ENCODE peak calls at places on chromosomes 5 and 9, in nine cellular contexts. T is tibial artery, V is endothelial cell, W is nephron progenitor cell, B is left ventricle myocardium inferior, E is AG09319, I is heart right ventricle, U is HCT116, C is breast epithelium. Q is an unnamed sample.

GRCh38 chr5:71905804-71906711 is 187.0 kb downstream of the CARTPT start:
- DNase-seq in C (no peak), I (no peak), V (no peak), T (no peak), E (no peak), U (no peak), W (peak), B (no peak), Q (no peak)

GRCh38 chr9:18857769-18858168 is 175.2 kb downstream of the SAXO1 start:
- DNase-seq in T (no peak), I (no peak), W (no peak), E (peak), V (no peak), U (no peak), B (no peak), C (no peak), Q (no peak)

GRCh38 chr9:107755267-107755666 is 265.7 kb upstream of the KLF4 start:
- DNase-seq in B (no peak), V (no peak), T (no peak), I (no peak), C (peak), U (peak), W (no peak), E (no peak), Q (no peak)

GRCh38 chr9:36319806-36320205 is 61.6 kb upstream of the GNE start:
- DNase-seq in C (no peak), V (no peak), T (no peak), B (no peak), E (no peak), I (no peak), U (no peak), W (no peak), Q (no peak)

GRCh38 chr9:99305820-99306811 is 84.0 kb downstream of the SEC61B start:
- DNase-seq in T (no peak), U (no peak), C (no peak), B (no peak), E (no peak), V (no peak), W (peak), I (no peak), Q (no peak)

GRCh38 chr5:36152324-36153298 is 700 bp downstream of the SKP2 start:
- DNase-seq in C (no peak), W (peak), E (no peak), U (no peak), B (no peak), V (no peak), T (no peak), I (no peak), Q (peak)

GRCh38 chr5:173802670-173803165 is 85.4 kb upstream of the CPEB4 start:
- DNase-seq in C (peak), E (no peak), V (no peak), B (peak), U (no peak), T (peak), W (no peak), I (no peak), Q (no peak)

GRCh38 chr9:97525451-97525850 is 24.0 kb downstream of the TMOD1 start:
- DNase-seq in W (no peak), C (no peak), T (no peak), B (no peak), E (peak), I (no peak), V (no peak), U (no peak), Q (no peak)

GRCh38 chr5:14743601-14744295 is 79.2 kb downstream of the OTULIN start:
- DNase-seq in T (no peak), W (no peak), U (no peak), C (no peak), E (no peak), B (no peak), V (no peak), I (no peak), Q (no peak)

GRCh38 chr9:114911167-114911821 is 19.1 kb downstream of the TNFSF8 start:
- DNase-seq in B (no peak), T (no peak), C (no peak), W (peak), U (no peak), E (no peak), V (peak), I (peak), Q (no peak)

GRCh38 chr9:88477300-88477751 is 57.7 kb upstream of the NXNL2 start:
- DNase-seq in U (no peak), I (no peak), W (no peak), V (no peak), E (peak), C (no peak), T (no peak), B (no peak), Q (no peak)

GRCh38 chr5:58816181-58816731 is 233.4 kb downstream of the RAB3C start:
- DNase-seq in W (no peak), C (no peak), U (no peak), E (no peak), T (no peak), V (no peak), B (no peak), I (no peak), Q (no peak)

GRCh38 chr5:136082390-136083193 is 50.1 kb upstream of the SMAD5 start:
- DNase-seq in T (peak), U (peak), I (peak), V (peak), C (peak), E (peak), W (peak), B (peak), Q (peak)

GRCh38 chr9:89802809-89803355 is 198.1 kb downstream of the GADD45G start:
- DNase-seq in V (no peak), B (peak), I (peak), W (no peak), T (peak), E (no peak), U (peak), C (peak), Q (no peak)

GRCh38 chr9:92969516-92970466 is 22.5 kb downstream of the FGD3 start:
- DNase-seq in E (no peak), T (no peak), U (no peak), W (no peak), V (no peak), I (no peak), C (no peak), B (no peak), Q (peak)

GRCh38 chr5:118195215-118195614 is 793.1 kb downstream of the DTWD2 start:
- DNase-seq in T (no peak), C (no peak), U (no peak), I (no peak), V (no peak), E (no peak), B (no peak), W (no peak), Q (no peak)

GRCh38 chr5:32612134-32612888 is 27.0 kb downstream of the SUB1 start:
- DNase-seq in V (no peak), T (no peak), W (no peak), C (no peak), I (no peak), B (no peak), E (no peak), U (no peak), Q (no peak)

GRCh38 chr9:98873535-98874432 is 66.3 kb downstream of the GALNT12 start:
- DNase-seq in W (no peak), T (peak), E (no peak), U (no peak), B (peak), C (no peak), V (no peak), I (no peak), Q (no peak)

GRCh38 chr5:173919443-173919842 is 31.3 kb downstream of the CPEB4 start:
- DNase-seq in W (no peak), V (no peak), U (no peak), I (no peak), B (no peak), C (no peak), T (no peak), E (no peak), Q (no peak)

DNA sequence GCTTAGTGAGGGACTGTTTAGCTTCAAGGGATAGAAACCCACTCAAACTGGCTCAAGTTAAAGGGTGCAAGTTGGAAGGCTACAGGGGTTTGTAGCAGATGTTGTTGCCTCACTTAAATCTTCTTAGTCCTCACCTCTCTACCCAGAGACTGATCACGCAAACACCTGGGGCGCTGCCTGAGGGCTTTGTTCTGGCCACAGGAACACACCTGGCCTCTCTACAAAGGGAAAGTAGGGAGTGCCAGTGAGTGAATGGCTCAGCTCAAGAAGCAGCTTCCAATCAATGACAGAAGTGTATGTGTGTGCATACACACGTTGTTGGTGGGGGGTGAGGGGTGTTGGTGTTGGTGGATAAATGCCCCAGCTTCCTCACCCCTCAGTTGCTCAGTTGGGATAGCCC is 30.7 kb upstream of the CTNNA1 start:
- DNase-seq in B (no peak), V (no peak), I (no peak), C (no peak), E (no peak), W (no peak), U (no peak), T (no peak), Q (no peak)
- TF ChIP-seq CTCF in B (no peak), V (no peak), I (no peak), C (no peak), E (no peak), W (no peak), U (no peak), T (no peak), Q (no peak)

DNA sequence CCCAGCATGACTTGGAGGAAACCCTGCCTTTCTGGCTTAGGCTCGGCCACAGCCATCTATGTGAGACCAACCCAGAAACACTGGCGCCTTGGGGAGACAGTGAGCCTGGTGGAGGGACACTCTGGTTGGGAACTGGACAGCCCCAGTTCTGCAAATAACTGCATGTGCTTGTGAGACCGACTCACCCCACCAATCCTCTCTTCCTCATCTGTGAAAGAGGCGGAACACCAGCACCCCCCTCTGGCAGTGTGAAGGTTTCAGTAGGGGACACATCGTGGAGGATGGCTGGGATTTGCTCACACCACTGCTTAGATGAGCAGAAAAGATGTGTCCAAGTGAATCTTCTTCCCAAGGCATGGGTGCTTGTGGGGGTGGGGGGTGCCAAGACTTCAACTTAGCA is 43.4 kb upstream of the N4BP3 start:
- DNase-seq in V (peak), T (no peak), U (peak), E (no peak), B (no peak), C (no peak), I (no peak), W (peak), Q (peak)
- TF ChIP-seq CTCF in V (no peak), T (no peak), U (peak), E (peak), B (peak), C (no peak), I (no peak), W (no peak), Q (peak)

DNA sequence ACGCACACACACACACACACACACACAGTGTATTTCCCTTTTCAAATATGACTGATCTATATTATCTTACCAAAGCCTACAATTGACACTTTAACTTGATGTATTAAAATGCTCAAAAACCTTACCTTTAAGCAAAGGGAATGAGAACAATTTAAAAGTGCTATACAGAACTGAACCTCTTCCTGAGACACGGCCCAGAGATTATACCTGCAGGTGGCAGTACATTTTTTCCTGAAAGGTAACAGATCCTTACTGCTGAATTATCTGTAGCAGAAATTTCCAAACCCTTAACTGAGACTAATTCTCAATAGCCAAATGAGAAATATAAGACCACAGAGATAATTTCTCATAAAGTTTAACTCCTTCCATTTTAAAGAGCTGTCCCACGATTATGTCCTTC is 91.1 kb downstream of the MYO10 start:
- DNase-seq in V (no peak), E (no peak), W (no peak), U (no peak), T (no peak), C (no peak), I (no peak), B (no peak), Q (no peak)
- TF ChIP-seq CTCF in V (no peak), E (no peak), W (no peak), U (peak), T (no peak), C (no peak), I (no peak), B (no peak), Q (no peak)

GRCh38 chr5:4862500-4862899 is 277.6 kb upstream of the ADAMTS16 start:
- DNase-seq in B (no peak), T (no peak), I (no peak), U (peak), E (no peak), V (no peak), C (no peak), W (no peak), Q (no peak)
- TF ChIP-seq CTCF in B (peak), T (peak), I (peak), U (peak), E (peak), V (peak), C (peak), W (peak), Q (peak)

DNA sequence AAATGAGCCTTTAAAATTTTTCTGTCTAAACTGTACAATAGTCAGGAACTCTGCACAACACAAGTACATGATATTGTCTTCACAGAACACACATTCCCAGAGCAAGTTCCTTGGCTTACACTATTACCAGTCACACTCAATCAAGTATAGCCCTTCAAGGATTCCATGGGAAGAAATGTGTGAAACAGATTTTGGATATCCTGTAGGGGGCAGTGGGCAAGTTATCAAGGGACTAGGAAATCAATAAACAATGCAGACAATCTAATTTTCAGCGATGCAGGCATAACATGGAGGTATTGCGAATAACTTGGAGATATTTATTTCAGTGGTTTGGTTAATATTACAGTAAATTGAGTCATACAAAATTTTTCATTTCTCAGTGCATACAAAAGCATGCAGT is 1171.5 kb upstream of the NUDT12 start:
- DNase-seq in E (no peak), C (no peak), T (no peak), B (no peak), U (no peak), I (no peak), W (no peak), V (no peak), Q (no peak)
- TF ChIP-seq CTCF in E (no peak), C (no peak), T (no peak), B (no peak), U (no peak), I (no peak), W (no peak), V (no peak), Q (no peak)